ENCODE peak calls at places on chromosomes 4 and X, in four cellular contexts. U, F, H and N are unnamed samples.

GRCh38 chrX:135484636-135485289 is 35.7 kb upstream of the INTS6L start:
- DNase-seq in U (peak), H (peak), F (peak), N (no peak)

GRCh38 chrX:70969635-70970481 is 39.0 kb upstream of the SLC7A3 start:
- DNase-seq in H (no peak), U (no peak), F (no peak), N (no peak)

GRCh38 chr4:139873111-139873866 is 207.7 kb downstream of the MGST2 start:
- DNase-seq in H (no peak), F (peak), U (no peak), N (no peak)

GRCh38 chr4:23970193-23970850 is 80.5 kb upstream of the PPARGC1A start:
- DNase-seq in F (no peak), U (no peak), H (no peak), N (no peak)

GRCh38 chr4:85399270-85399669 is 75.7 kb upstream of the ARHGAP24 start:
- DNase-seq in F (no peak), U (no peak), H (no peak), N (no peak)

GRCh38 chrX:318739-319578 is at the start of gene GTPBP6:
- DNase-seq in H (peak), F (peak), U (peak), N (peak)

GRCh38 chr4:36493240-36493639 is 211.8 kb downstream of the DTHD1 start:
- DNase-seq in H (no peak), U (no peak), F (no peak), N (no peak)

GRCh38 chr4:108417923-108418322 is 202.5 kb upstream of the RPL34 start:
- DNase-seq in U (no peak), F (peak), H (no peak), N (no peak)

GRCh38 chrX:74179071-74179470 is 124.9 kb upstream of the ZCCHC13 start:
- DNase-seq in H (no peak), F (peak), U (no peak), N (no peak)

GRCh38 chrX:53237056-53237455 is 12.0 kb upstream of the KDM5C start:
- DNase-seq in F (no peak), H (no peak), U (no peak), N (no peak)

GRCh38 chr4:26226978-26227377 is 93.8 kb upstream of the RBPJ start:
- DNase-seq in F (no peak), H (no peak), U (no peak), N (no peak)